ENCODE peak calls at places on chromosomes 13 and 19, in six cellular contexts. U is cardiac muscle cell, B is transverse colon, A is AG08395, N is endothelial cell, H is sciatic nerve. S is an unnamed sample.
A peak's percentile ranks its signal among the peaks of the same experiment; 100 is the strongest.

GRCh38 chr13:64278493-64278892 is 2862.8 kb upstream of the PCDH20 start:
- DNase-seq in U (no peak), B (no peak), A (peak; percentile 2), N (no peak), H (no peak), S (no peak)

GRCh38 chr13:37365496-37365895 is 233.1 kb downstream of the POSTN start:
- DNase-seq in U (no peak), B (no peak), A (no peak), N (no peak), H (no peak), S (no peak)

GRCh38 chr13:39895254-39895653 is 239.8 kb downstream of the COG6 start:
- DNase-seq in U (peak; percentile 44), B (no peak), A (peak; percentile 36), N (peak; percentile 14), H (no peak), S (no peak)

GRCh38 chr19:41810301-41810700 is 13.9 kb downstream of the CEACAM3 start:
- DNase-seq in U (no peak), B (no peak), A (no peak), N (no peak), H (peak; percentile 45), S (no peak)

GRCh38 chr13:100089633-100090032 is 740 bp downstream of the PCCA start:
- DNase-seq in U (no peak), B (no peak), A (no peak), N (no peak), H (no peak), S (peak; percentile 37)

GRCh38 chr19:18401580-18402112 is 4.2 kb upstream of the LRRC25 start:
- DNase-seq in U (no peak), B (peak; percentile 85), A (peak; percentile 55), N (peak; percentile 53), H (peak; percentile 79), S (no peak)

GRCh38 chr19:47776568-47776967 is 1.9 kb upstream of the SELENOW start:
- DNase-seq in U (no peak), B (no peak), A (no peak), N (peak; percentile 61), H (no peak), S (no peak)

GRCh38 chr13:102347490-102347889 is 54.4 kb downstream of the FGF14 start:
- DNase-seq in U (no peak), B (no peak), A (no peak), N (no peak), H (no peak), S (peak; percentile 56)

GRCh38 chr13:94351292-94352000 is 128.0 kb downstream of the DCT start:
- DNase-seq in U (no peak), B (no peak), A (peak; percentile 79), N (no peak), H (no peak), S (no peak)

GRCh38 chr19:7916137-7916907 is 1.7 kb downstream of the TGFBR3L start:
- DNase-seq in U (peak; percentile 34), B (peak; percentile 50), A (peak; percentile 15), N (no peak), H (peak; percentile 59), S (no peak)

GRCh38 chr19:35349614-35350521 is 2.2 kb downstream of the FFAR1 start:
- DNase-seq in U (no peak), B (no peak), A (no peak), N (no peak), H (peak; percentile 47), S (no peak)

GRCh38 chr19:43455321-43456113 is 9.9 kb downstream of the LYPD3 start:
- DNase-seq in U (no peak), B (no peak), A (no peak), N (no peak), H (no peak), S (no peak)

GRCh38 chr19:900302-901111 is 7.2 kb downstream of the RNU6-9 start:
- DNase-seq in U (no peak), B (no peak), A (no peak), N (no peak), H (no peak), S (no peak)

GRCh38 chr13:42039946-42040729 is 8.3 kb upstream of the DGKH start:
- DNase-seq in U (peak; percentile 92), B (peak; percentile 95), A (peak; percentile 96), N (peak; percentile 92), H (peak; percentile 95), S (peak; percentile 62)

GRCh38 chr19:3338541-3339181 is 27.7 kb upstream of the NFIC start:
- DNase-seq in U (no peak), B (peak; percentile 89), A (no peak), N (no peak), H (no peak), S (no peak)